ENCODE peak calls at places on chromosome 19, in eight cellular contexts. L is aorta, E is uterus, N is psoas muscle, V is body of pancreas, U is kidney epithelial cell, A is fibroblast of the aortic adventitia, K is neuronal stem cell. W is an unnamed sample.

GRCh38 chr19:16894080-16894479 is 5.3 kb downstream of the F2RL3 start:
- DNase-seq in L (no peak), E (no peak), N (no peak), V (no peak), U (no peak), A (no peak), K (no peak), W (no peak)

GRCh38 chr19:49591731-49592485 is 926 bp downstream of the PRR12 start:
- DNase-seq in L (no peak), E (peak), N (peak), V (peak), U (no peak), A (peak), K (no peak), W (peak)

GRCh38 chr19:13037161-13037560 is 41.9 kb downstream of the NFIX start:
- DNase-seq in L (peak), E (no peak), N (no peak), V (no peak), U (no peak), A (peak), K (no peak), W (no peak)

GRCh38 chr19:610801-611505 is 21.3 kb downstream of the HCN2 start:
- DNase-seq in L (no peak), E (no peak), N (peak), V (peak), U (no peak), A (no peak), K (no peak), W (peak)

GRCh38 chr19:49297403-49297802 is 27.6 kb downstream of the SLC6A16 start:
- DNase-seq in L (no peak), E (no peak), N (no peak), V (no peak), U (no peak), A (no peak), K (no peak), W (no peak)

GRCh38 chr19:34393629-34394028 is 10.6 kb upstream of the PDCD2L start:
- DNase-seq in L (no peak), E (no peak), N (peak), V (no peak), U (no peak), A (no peak), K (no peak), W (no peak)

GRCh38 chr19:58305932-58306323 is 751 bp downstream of the ERVK3-1 start:
- DNase-seq in L (no peak), E (no peak), N (no peak), V (no peak), U (no peak), A (no peak), K (no peak), W (no peak)

GRCh38 chr19:35756373-35757230 is at the start of gene HSPB6:
- DNase-seq in L (peak), E (peak), N (peak), V (no peak), U (no peak), A (peak), K (no peak), W (peak)

GRCh38 chr19:57682226-57682766 is 519 bp downstream of the ZNF551 start:
- DNase-seq in L (no peak), E (no peak), N (no peak), V (no peak), U (no peak), A (no peak), K (no peak), W (no peak)

GRCh38 chr19:36972594-36972993 is 56.5 kb downstream of the ZNF568 start:
- DNase-seq in L (peak), E (no peak), N (no peak), V (no peak), U (no peak), A (no peak), K (no peak), W (no peak)

GRCh38 chr19:9875796-9876195 is 40.7 kb downstream of the PIN1 start:
- DNase-seq in L (no peak), E (no peak), N (no peak), V (no peak), U (no peak), A (no peak), K (no peak), W (no peak)

GRCh38 chr19:51259348-51260245 is 8.7 kb downstream of the SIGLECL1 start:
- DNase-seq in L (peak), E (no peak), N (no peak), V (peak), U (no peak), A (peak), K (peak), W (peak)

GRCh38 chr19:35963514-35963913 is 27.3 kb downstream of the LRFN3 start:
- DNase-seq in L (no peak), E (no peak), N (no peak), V (peak), U (peak), A (peak), K (peak), W (peak)

GRCh38 chr19:14149509-14149994 is 13.2 kb upstream of the ASF1B start:
- DNase-seq in L (peak), E (peak), N (peak), V (peak), U (no peak), A (peak), K (no peak), W (peak)

GRCh38 chr19:618674-619285 is 14.6 kb downstream of the POLRMT start:
- DNase-seq in L (no peak), E (no peak), N (no peak), V (no peak), U (no peak), A (no peak), K (no peak), W (no peak)

GRCh38 chr19:48628486-48629296 is 8.5 kb downstream of the DBP start:
- DNase-seq in L (no peak), E (no peak), N (peak), V (no peak), U (no peak), A (no peak), K (no peak), W (peak)

GRCh38 chr19:50255115-50255514 is 51.7 kb downstream of the MYH14 start:
- DNase-seq in L (peak), E (no peak), N (no peak), V (no peak), U (no peak), A (no peak), K (no peak), W (no peak)

GRCh38 chr19:47469719-47470118 is 2.0 kb downstream of the SLC8A2 start:
- DNase-seq in L (no peak), E (no peak), N (peak), V (no peak), U (no peak), A (no peak), K (no peak), W (no peak)

GRCh38 chr19:47762615-47763308 is 15.7 kb upstream of the SELENOW start:
- DNase-seq in L (no peak), E (peak), N (peak), V (no peak), U (no peak), A (no peak), K (no peak), W (no peak)

GRCh38 chr19:49110567-49110966 is 3.6 kb upstream of the LIN7B start:
- DNase-seq in L (no peak), E (no peak), N (no peak), V (no peak), U (no peak), A (peak), K (no peak), W (no peak)

GRCh38 chr19:46478356-46478986 is 7.1 kb upstream of the PNMA8A start:
- DNase-seq in L (peak), E (no peak), N (no peak), V (no peak), U (no peak), A (peak), K (no peak), W (no peak)

GRCh38 chr19:28313633-28314032 is 899.3 kb downstream of the UQCRFS1 start:
- DNase-seq in L (no peak), E (no peak), N (no peak), V (peak), U (peak), A (peak), K (no peak), W (no peak)

GRCh38 chr19:29568036-29568788 is 37.9 kb upstream of the POP4 start:
- DNase-seq in L (no peak), E (no peak), N (no peak), V (no peak), U (no peak), A (no peak), K (no peak), W (no peak)

GRCh38 chr19:43407416-43408005 is 7.2 kb upstream of the TEX101 start:
- DNase-seq in L (no peak), E (no peak), N (no peak), V (no peak), U (no peak), A (no peak), K (no peak), W (no peak)

GRCh38 chr19:23785982-23786381 is 27.3 kb upstream of the ZNF681 start:
- DNase-seq in L (no peak), E (no peak), N (no peak), V (no peak), U (no peak), A (no peak), K (no peak), W (no peak)

GRCh38 chr19:51690359-51691121 is 2.6 kb upstream of the SPACA6 start:
- DNase-seq in L (peak), E (peak), N (peak), V (peak), U (no peak), A (peak), K (peak), W (peak)

GRCh38 chr19:47275866-47276461 is 1.3 kb downstream of the INAFM1 start:
- DNase-seq in L (peak), E (peak), N (peak), V (peak), U (no peak), A (peak), K (no peak), W (peak)

DNA sequence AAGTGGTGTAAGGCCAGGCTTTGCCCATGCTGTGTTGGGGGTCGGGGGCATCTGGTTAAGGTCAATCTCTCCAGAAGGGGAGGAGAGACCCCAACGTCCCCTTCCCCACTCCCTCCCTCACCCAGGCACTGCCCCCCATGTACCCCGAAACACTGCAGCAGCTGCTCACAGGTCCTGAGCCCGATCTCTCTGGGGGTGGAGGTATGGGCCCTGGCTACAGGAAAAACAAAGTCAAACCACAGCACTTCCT is 10.2 kb downstream of the CAPN12 start:
- DNase-seq in L (peak), E (peak), N (no peak), V (no peak), U (no peak), A (no peak), K (no peak), W (no peak)
- H3K4me3 ChIP-seq in L (no peak), E (no peak), N (no peak), V (no peak), U (no peak), A (no peak), K (no peak), W (no peak)

DNA sequence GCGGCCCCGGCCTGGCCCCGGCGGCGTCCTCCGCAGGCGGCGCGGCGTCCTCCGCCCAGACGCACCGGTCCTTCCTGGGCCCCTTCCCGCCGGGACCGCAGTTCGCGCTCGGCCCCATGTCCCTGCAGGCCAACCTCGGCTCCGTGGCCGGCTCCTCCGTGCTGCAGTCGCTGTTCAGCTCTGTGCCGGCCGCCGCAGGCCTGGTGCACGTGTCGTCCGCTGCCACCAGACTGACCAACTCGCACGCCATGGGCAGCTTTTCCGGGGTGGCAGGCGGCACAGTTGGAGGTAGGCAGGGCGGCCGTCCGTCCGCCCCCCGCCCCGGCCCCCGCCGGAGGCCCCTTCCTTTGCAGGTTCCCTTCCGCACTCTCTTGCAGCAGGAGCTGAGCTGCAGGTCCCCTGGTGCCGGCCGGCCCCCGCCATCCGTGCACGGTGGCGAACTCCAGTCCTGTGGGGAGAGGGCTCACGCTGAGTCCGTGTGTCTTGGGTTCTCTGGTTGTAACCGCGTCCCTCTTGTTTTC is 9.2 kb downstream of the PLEKHJ1 start:
- DNase-seq in L (no peak), E (no peak), N (no peak), V (no peak), U (no peak), A (no peak), K (no peak), W (no peak)
- H3K4me3 ChIP-seq in L (no peak), E (no peak), N (no peak), V (no peak), U (no peak), A (no peak), K (no peak), W (no peak)

GRCh38 chr19:31992750-31993149 is 352.7 kb upstream of the ZNF507 start:
- DNase-seq in L (no peak), E (no peak), N (no peak), V (no peak), U (no peak), A (no peak), K (no peak), W (no peak)
- H3K4me3 ChIP-seq in L (no peak), E (no peak), N (no peak), V (no peak), U (no peak), A (no peak), K (no peak), W (no peak)

GRCh38 chr19:2982983-2983350 is 5.6 kb downstream of the TLE6 start:
- DNase-seq in L (peak), E (peak), N (peak), V (peak), U (no peak), A (peak), K (no peak), W (peak)

GRCh38 chr19:2981898-2982297 is 4.5 kb downstream of the TLE6 start:
- DNase-seq in L (no peak), E (no peak), N (no peak), V (no peak), U (no peak), A (no peak), K (no peak), W (no peak)

GRCh38 chr19:2982556-2982955 is 5.2 kb downstream of the TLE6 start:
- DNase-seq in L (no peak), E (no peak), N (no peak), V (no peak), U (no peak), A (no peak), K (no peak), W (no peak)

GRCh38 chr19:2983351-2984195 is 6.2 kb downstream of the TLE6 start:
- DNase-seq in L (peak), E (peak), N (peak), V (peak), U (peak), A (peak), K (no peak), W (peak)

GRCh38 chr19:2984196-2984490 is 6.8 kb downstream of the TLE6 start:
- DNase-seq in L (no peak), E (no peak), N (no peak), V (no peak), U (no peak), A (peak), K (peak), W (peak)
- H3K4me3 ChIP-seq in L (no peak), E (peak), N (peak), V (no peak), U (peak), A (peak), K (peak), W (peak)

DNA sequence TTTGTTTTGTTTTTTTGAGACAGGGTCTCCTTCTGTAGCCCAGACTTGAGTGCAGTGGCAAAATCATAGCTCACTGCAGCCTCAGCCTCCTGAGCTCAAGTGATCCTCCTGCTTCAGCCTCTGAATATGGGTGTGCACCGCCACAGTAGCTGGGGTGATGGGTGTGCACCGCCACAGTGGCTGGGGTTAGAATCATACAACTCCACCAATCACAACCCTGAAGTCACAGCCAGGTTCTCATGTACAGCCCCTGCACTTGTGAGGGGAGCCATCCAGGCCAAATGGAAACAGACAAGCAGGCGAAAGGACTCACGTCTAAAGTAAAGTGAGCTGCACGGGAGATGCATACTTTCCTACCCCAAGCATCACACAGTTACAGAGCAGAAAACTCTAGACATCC is 63.1 kb upstream of the RANBP3 start:
- DNase-seq in L (no peak), E (no peak), N (no peak), V (no peak), U (no peak), A (no peak), K (no peak), W (no peak)
- H3K4me3 ChIP-seq in L (no peak), E (no peak), N (no peak), V (no peak), U (no peak), A (no peak), K (no peak), W (no peak)

DNA sequence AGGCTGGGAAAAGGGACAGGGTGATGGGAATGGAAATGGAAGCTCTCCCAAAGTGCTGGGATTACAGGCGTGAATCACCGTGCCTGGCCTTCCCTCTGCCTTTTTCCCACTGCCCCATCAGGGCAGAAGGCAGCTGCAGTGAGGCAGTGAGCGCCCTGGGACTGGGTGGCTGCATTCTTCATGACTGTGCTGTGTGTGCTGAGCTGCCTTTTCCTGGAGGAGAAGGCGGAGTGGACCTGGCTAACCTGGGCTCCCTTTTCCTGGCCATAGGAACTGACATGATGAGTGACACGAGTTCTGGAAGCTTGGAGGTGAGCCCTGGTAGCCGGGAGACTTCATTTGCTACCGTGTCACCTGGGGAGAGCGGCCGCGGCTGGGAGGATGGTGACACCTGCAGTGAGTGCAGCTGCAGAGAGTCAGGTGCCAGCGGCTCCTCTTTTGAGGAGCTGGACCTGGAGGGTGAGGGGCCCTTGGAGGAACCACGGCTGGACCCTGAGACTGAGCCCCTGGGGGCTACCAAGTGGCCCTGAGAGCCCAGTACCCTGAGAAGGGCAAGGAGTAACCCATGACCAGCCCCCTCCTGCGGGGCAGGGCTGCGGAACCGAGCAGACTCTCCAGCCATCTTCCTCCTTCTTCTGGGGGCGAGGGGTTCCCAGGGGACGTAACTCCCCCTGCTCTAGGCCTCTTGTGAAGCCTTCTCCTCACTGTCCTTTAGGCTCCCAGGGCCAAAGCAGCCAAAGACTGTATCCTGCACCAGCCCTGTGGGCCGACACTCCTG is 26.3 kb upstream of the ZNF492 start:
- DNase-seq in L (no peak), E (no peak), N (no peak), V (no peak), U (no peak), A (no peak), K (no peak), W (no peak)
- H3K4me3 ChIP-seq in L (no peak), E (no peak), N (no peak), V (no peak), U (no peak), A (no peak), K (no peak), W (no peak)

GRCh38 chr19:53332484-53332883 is 1.1 kb upstream of the ZNF845 start:
- DNase-seq in L (no peak), E (no peak), N (no peak), V (no peak), U (no peak), A (no peak), K (no peak), W (no peak)
- H3K4me3 ChIP-seq in L (no peak), E (peak), N (peak), V (no peak), U (no peak), A (no peak), K (no peak), W (peak)

DNA sequence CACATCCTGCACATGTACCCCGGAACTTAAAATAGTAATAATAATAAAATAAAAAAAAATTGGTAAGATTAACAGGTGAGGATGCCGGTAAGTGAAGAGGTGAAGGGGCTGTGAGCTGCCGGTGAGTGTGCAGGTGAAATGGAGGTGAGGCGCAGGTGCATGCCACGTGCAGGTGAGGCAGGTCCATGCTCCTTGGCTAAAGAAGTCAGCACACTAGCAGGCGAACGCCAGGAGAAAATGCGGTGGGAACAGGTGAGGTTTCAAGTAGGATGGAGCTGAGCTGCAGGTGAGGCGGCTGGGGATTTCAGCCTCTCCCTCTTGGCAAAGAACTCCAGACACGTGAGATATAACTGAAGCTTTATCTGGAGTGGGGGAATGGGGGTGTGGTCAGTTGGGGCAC is 7.5 kb upstream of the TNFSF14 start:
- DNase-seq in L (no peak), E (no peak), N (no peak), V (no peak), U (no peak), A (no peak), K (no peak), W (no peak)
- H3K4me3 ChIP-seq in L (no peak), E (no peak), N (no peak), V (no peak), U (no peak), A (no peak), K (no peak), W (no peak)

GRCh38 chr19:6712231-6712630 is 8.2 kb downstream of the C3 start:
- DNase-seq in L (peak), E (no peak), N (peak), V (no peak), U (no peak), A (no peak), K (no peak), W (no peak)

GRCh38 chr19:6711605-6712004 is 8.8 kb downstream of the C3 start:
- DNase-seq in L (peak), E (no peak), N (peak), V (no peak), U (no peak), A (no peak), K (no peak), W (no peak)

GRCh38 chr19:6709549-6709948 is 10.9 kb downstream of the C3 start:
- DNase-seq in L (peak), E (no peak), N (peak), V (no peak), U (no peak), A (no peak), K (no peak), W (no peak)

GRCh38 chr19:6710273-6711077 is 10.0 kb downstream of the C3 start:
- DNase-seq in L (peak), E (no peak), N (peak), V (no peak), U (no peak), A (no peak), K (no peak), W (no peak)

DNA sequence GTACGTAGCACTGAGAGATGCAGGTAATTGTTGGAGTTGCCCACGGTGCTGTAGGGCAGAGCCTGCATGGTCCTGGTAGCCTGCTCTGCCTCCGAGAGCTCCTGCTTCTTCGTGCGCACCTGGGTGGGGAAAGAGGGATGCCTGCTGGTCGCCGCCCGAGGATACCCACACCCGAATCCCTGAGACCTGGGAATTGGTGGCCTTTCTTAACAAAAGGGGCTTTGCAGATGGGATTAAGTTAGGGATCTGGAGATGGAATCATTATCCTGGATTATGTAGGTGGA is 9.4 kb downstream of the C3 start:
- DNase-seq in L (peak), E (no peak), N (peak), V (no peak), U (no peak), A (no peak), K (no peak), W (no peak)
- H3K4me3 ChIP-seq in L (no peak), E (no peak), N (no peak), V (no peak), U (no peak), A (no peak), K (no peak), W (no peak)